ENCODE peak calls at places on chromosomes 4 and X, in eight cellular contexts. S is aorta; H is HT-29; Z is endothelial cell of umbilical vein; J is SK-N-DZ; V is HT1080; D is D341Med; X is activated naive CD4-positive, alpha-beta T cell treated with anti-CD3 and anti-CD28 coated beads, Interleukin-2, amount 10 ng/mL, durations not matched to agents 7 days and 5 days. F is an unnamed sample.
A peak's percentile ranks its signal among the peaks of the same experiment; 100 is the strongest.

GRCh38 chr4:43113196-43113595 is 220.7 kb downstream of the GRXCR1 start:
- DNase-seq in Z (no peak), S (no peak), J (no peak), V (no peak), D (no peak), X (no peak), H (no peak), F (no peak)

GRCh38 chrX:21838937-21839333 is 482 bp upstream of the MBTPS2 start:
- DNase-seq in V (no peak), S (no peak), Z (no peak), D (no peak), J (no peak), H (no peak), X (no peak), F (no peak)

GRCh38 chr4:158530391-158530790 is 8.7 kb downstream of the RXFP1 start:
- DNase-seq in J (no peak), X (no peak), V (no peak), Z (no peak), S (no peak), D (no peak), H (no peak), F (no peak)

GRCh38 chr4:101418055-101418454 is 70.7 kb upstream of the PPP3CA start:
- DNase-seq in H (no peak), X (peak; percentile 83), S (no peak), V (peak; percentile 39), J (no peak), Z (peak; percentile 10), D (no peak), F (no peak)

GRCh38 chr4:140427104-140427918 is at the start of gene CLGN:
- DNase-seq in S (peak; percentile 88), H (peak; percentile 66), X (peak; percentile 60), J (peak; percentile 91), Z (peak; percentile 78), D (peak; percentile 97), V (peak; percentile 68), F (peak; percentile 96)

GRCh38 chrX:146994163-146994562 is 179.6 kb upstream of the CXorf51A start:
- DNase-seq in H (no peak), S (no peak), J (no peak), V (no peak), X (no peak), Z (no peak), D (no peak), F (no peak)

GRCh38 chr4:102761478-102761790 is 666 bp upstream of the MANBA start:
- DNase-seq in Z (no peak), V (no peak), X (no peak), D (no peak), H (no peak), S (no peak), J (no peak), F (no peak)

GRCh38 chr4:25816591-25817058 is 46.2 kb downstream of the SEL1L3 start:
- DNase-seq in V (no peak), D (no peak), Z (no peak), S (no peak), H (no peak), X (no peak), J (no peak), F (no peak)

GRCh38 chrX:39453847-39454645 is 643.7 kb downstream of the BCOR start:
- DNase-seq in Z (no peak), J (no peak), V (no peak), S (no peak), D (no peak), X (no peak), H (no peak), F (no peak)

GRCh38 chrX:77003956-77004355 is 443.2 kb upstream of the FGF16 start:
- DNase-seq in S (no peak), X (peak; percentile 36), Z (no peak), V (no peak), J (no peak), D (no peak), H (no peak), F (no peak)

GRCh38 chr4:122500852-122501501 is 44.5 kb upstream of the IL2 start:
- DNase-seq in X (no peak), H (peak; percentile 52), D (no peak), S (no peak), Z (peak; percentile 75), V (no peak), J (no peak), F (no peak)

GRCh38 chr4:89863533-89863932 is 26.6 kb upstream of the SNCA start:
- DNase-seq in J (no peak), V (no peak), X (no peak), S (no peak), D (no peak), Z (no peak), H (no peak), F (no peak)

GRCh38 chr4:122739174-122739573 is 6.7 kb downstream of the BBS12 start:
- DNase-seq in J (no peak), D (no peak), X (no peak), Z (no peak), S (no peak), V (peak; percentile 90), H (no peak), F (no peak)

GRCh38 chr4:2798399-2799301 is 5.8 kb downstream of the SH3BP2 start:
- DNase-seq in X (peak; percentile 74), S (peak; percentile 81), Z (peak; percentile 83), D (no peak), V (no peak), H (peak; percentile 84), J (no peak), F (peak; percentile 54)

GRCh38 chr4:141058739-141059507 is 74.3 kb downstream of the RNF150 start:
- DNase-seq in Z (no peak), X (no peak), S (no peak), H (no peak), V (no peak), J (no peak), D (no peak), F (no peak)

GRCh38 chr4:145939856-145940255 is 1.2 kb upstream of the ZNF827 start:
- DNase-seq in Z (peak; percentile 40), S (no peak), V (peak; percentile 76), X (no peak), J (no peak), D (no peak), H (peak; percentile 22), F (no peak)

GRCh38 chrX:47815901-47816845 is 20.5 kb upstream of the ZNF81 start:
- DNase-seq in S (no peak), D (no peak), J (no peak), Z (peak; percentile 58), V (peak; percentile 28), X (no peak), H (no peak), F (no peak)